ENCODE peak calls at places on chromosomes 16 and 17, in four cellular contexts. N is CD4-positive, CD25-positive, alpha-beta regulatory T cell; M is Peyer's patch; K is CD8-positive, alpha-beta memory T cell. I is an unnamed sample.

GRCh38 chr17:33684714-33685113 is 391.6 kb upstream of the ASIC2 start:
- DNase-seq in K (no peak), N (no peak), M (no peak), I (no peak)

GRCh38 chr17:78172284-78173024 is 4.1 kb downstream of the SYNGR2 start:
- DNase-seq in K (no peak), N (no peak), M (peak; percentile 80), I (no peak)

GRCh38 chr17:39753514-39754160 is 15.9 kb downstream of the GRB7 start:
- DNase-seq in N (no peak), M (peak; percentile 78), K (peak; percentile 65), I (peak; percentile 65)

GRCh38 chr16:2786061-2786825 is 1.1 kb downstream of the PRSS33 start:
- DNase-seq in M (no peak), N (no peak), K (no peak), I (no peak)

GRCh38 chr17:28878981-28879380 is 18.6 kb downstream of the FLOT2 start:
- DNase-seq in N (peak; percentile 28), M (no peak), K (no peak), I (no peak)

GRCh38 chr16:66399930-66400329 is 27.2 kb upstream of the BEAN1 start:
- DNase-seq in M (no peak), K (no peak), N (no peak), I (no peak)

GRCh38 chr16:81601008-81601428 is 156.4 kb downstream of the CMIP start:
- DNase-seq in N (no peak), M (no peak), K (no peak), I (no peak)

GRCh38 chr17:59366773-59367656 is 35.6 kb downstream of the YPEL2 start:
- DNase-seq in M (no peak), N (no peak), K (no peak), I (no peak)

GRCh38 chr17:28940142-28940541 is 11.2 kb downstream of the PHF12 start:
- DNase-seq in K (no peak), N (peak; percentile 25), M (no peak), I (no peak)

GRCh38 chr17:40806131-40806530 is 6.4 kb upstream of the KRT28 start:
- DNase-seq in N (no peak), K (no peak), M (no peak), I (no peak)

GRCh38 chr16:3681206-3681605 is 26.7 kb downstream of the DNASE1 start:
- DNase-seq in K (no peak), N (no peak), M (no peak), I (no peak)

GRCh38 chr17:39608142-39608541 is 422 bp upstream of the NEUROD2 start:
- DNase-seq in N (no peak), M (no peak), K (no peak), I (no peak)

GRCh38 chr16:48201515-48202201 is 42.4 kb upstream of the LONP2 start:
- DNase-seq in K (no peak), M (no peak), N (no peak), I (no peak)

GRCh38 chr17:82319619-82320062 is 2.2 kb upstream of the CD7 start:
- DNase-seq in K (no peak), N (no peak), M (no peak), I (no peak)

GRCh38 chr17:21239680-21240374 is 13.4 kb downstream of the NATD1 start:
- DNase-seq in M (no peak), K (no peak), N (peak; percentile 35), I (no peak)

GRCh38 chr17:63700528-63701441 is 860 bp upstream of the LIMD2 start:
- DNase-seq in M (peak; percentile 66), N (peak; percentile 81), K (peak; percentile 52), I (peak; percentile 55)

GRCh38 chr17:40791808-40792436 is 7.8 kb downstream of the KRT28 start:
- DNase-seq in M (no peak), K (no peak), N (peak; percentile 8), I (no peak)

GRCh38 chr16:24943471-24943870 is 71.7 kb downstream of the ARHGAP17 start:
- DNase-seq in N (no peak), M (no peak), K (no peak), I (no peak)

GRCh38 chr17:43984521-43984920 is 19.9 kb upstream of the NAGS start:
- DNase-seq in N (no peak), M (no peak), K (no peak), I (no peak)

GRCh38 chr16:78122774-78123315 is 23.4 kb downstream of the WWOX start:
- DNase-seq in M (no peak), N (peak; percentile 70), K (no peak), I (no peak)

GRCh38 chr17:61947367-61948078 is 19.7 kb upstream of the INTS2 start:
- DNase-seq in K (no peak), M (no peak), N (no peak), I (no peak)

GRCh38 chr16:74226361-74226979 is 70.1 kb upstream of the PSMD7 start:
- DNase-seq in K (no peak), M (no peak), N (no peak), I (no peak)

GRCh38 chr16:49956915-49957314 is 68.1 kb upstream of the CNEP1R1 start:
- DNase-seq in K (no peak), M (no peak), N (no peak), I (no peak)

GRCh38 chr16:10871157-10871991 is 5.6 kb upstream of the CIITA start:
- DNase-seq in K (no peak), N (peak; percentile 89), M (peak; percentile 67), I (peak; percentile 2)

GRCh38 chr16:50615891-50616290 is 65.2 kb downstream of the SNX20 start:
- DNase-seq in M (no peak), K (no peak), N (no peak), I (no peak)

GRCh38 chr16:14180431-14181059 is 109.4 kb downstream of the MRTFB start:
- DNase-seq in N (no peak), K (no peak), M (no peak), I (no peak)

GRCh38 chr16:58931436-58931835 is 197.3 kb upstream of the GOT2 start:
- DNase-seq in M (no peak), K (no peak), N (no peak), I (no peak)

GRCh38 chr17:340074-340473 is 12.5 kb downstream of the RPH3AL start:
- DNase-seq in K (no peak), N (no peak), M (no peak), I (no peak)
- H3K27ac ChIP-seq in K (no peak overlapping the region), N (no peak overlapping the region), M (no peak overlapping the region), I (no peak overlapping the region)

GRCh38 chr16:19744670-19745069 is 26.6 kb downstream of the IQCK start:
- DNase-seq in K (no peak), M (no peak), N (no peak), I (no peak)
- H3K27ac ChIP-seq in K (no peak overlapping the region), M (no peak overlapping the region), N (no peak overlapping the region), I (no peak overlapping the region)

DNA sequence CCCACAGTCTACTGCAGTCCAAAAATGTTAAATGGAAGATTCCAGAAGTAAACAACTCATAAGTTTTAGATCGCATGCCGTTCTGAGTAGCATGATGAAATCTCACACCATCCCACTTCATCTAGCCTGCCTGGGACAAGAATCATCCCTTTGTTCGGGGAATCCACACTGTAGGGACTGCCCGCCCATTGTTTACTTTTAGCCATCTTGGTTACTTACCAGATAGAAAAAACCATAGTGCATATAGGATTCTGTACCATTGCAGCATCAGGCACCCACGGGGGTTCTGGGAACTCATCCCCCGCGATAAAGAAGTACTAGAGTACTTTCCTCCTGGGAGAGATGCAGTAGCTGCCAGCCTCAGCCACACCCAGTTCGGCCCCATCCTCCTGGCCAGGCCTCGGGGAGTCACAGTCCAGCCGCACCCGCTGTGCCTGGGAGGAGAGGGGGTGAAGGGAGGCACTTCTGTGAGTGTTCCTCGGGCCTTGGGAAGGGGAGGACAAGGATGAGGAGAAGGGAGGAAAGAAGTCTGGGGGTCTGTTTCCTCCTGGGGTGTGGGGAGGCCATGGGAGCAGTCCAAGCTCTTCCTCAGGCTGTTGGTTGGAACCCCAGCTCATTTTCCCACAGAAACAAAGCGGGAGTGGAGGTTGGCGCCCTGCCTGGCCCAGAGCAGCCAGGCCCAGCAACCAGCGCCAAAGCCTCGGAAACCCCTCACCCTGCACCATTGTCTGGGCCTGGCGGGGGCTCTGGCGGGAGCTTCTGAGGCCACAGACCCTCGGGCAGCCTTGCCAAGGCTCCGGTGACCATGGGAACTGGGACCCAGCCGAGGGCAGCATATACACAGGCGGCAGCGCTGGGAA is 8.9 kb downstream of the TRIM47 start:
- DNase-seq in K (no peak), N (no peak), M (no peak), I (no peak)
- H3K27ac ChIP-seq in K (no peak overlapping the region), N (no peak overlapping the region), M (peak overlapping the region; percentile 68), I (no peak overlapping the region)

DNA sequence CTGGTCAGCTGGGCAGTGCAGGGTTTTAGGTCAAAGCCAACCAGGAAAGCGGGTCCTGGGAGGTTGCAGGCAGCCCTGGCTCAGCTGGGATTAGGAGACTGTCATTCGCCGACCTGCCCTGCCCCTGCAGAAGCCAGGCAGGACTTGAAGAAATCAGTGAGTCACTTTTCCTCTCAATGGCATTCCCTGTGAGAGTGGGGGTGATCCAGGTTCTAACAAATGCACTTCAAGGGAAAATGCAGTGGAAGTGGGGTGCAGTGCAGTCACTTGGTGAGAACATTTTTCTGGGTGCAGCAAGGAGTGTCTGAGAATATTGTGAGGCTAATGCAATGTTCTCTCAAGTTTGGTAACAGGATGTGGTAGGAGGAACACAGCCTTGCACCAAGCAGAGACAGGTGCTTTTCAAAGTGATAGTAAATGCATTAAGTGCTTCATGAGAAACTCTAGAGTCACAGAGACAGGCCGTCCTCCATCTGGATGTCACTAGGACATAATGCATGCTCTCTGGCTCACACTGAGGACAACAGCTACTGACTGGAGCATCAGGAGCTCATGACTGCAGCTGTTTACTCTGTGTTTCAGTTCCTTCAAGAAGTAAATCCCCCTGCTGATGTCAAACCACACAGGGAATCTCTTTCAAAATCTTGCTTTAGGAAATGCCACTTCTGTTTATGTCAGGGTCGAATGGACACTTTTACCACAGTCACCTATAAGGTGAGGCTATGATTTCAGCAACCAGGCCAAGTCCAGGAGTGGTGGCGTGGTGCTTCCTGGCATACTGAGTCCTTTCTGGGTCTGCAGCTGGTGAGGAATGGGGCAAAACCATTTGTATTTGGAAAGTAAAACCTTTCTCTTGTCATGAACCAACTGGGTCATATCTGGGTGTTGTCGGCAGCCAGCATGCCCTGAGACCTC is 16.7 kb downstream of the CDK5R1 start:
- DNase-seq in K (no peak), M (peak; percentile 79), N (peak; percentile 90), I (peak; percentile 41)
- H3K27ac ChIP-seq in K (peak overlapping the region; percentile 35), M (peak overlapping the region; percentile 88), N (peak overlapping the region; percentile 85), I (peak overlapping the region; percentile 87)

GRCh38 chr16:28231763-28232162 is 20.0 kb upstream of the XPO6 start:
- DNase-seq in K (no peak), M (no peak), N (no peak), I (no peak)
- H3K27ac ChIP-seq in K (no peak overlapping the region), M (no peak overlapping the region), N (no peak overlapping the region), I (no peak overlapping the region)